ENCODE peak calls at places on chromosomes 4 and X, in six cellular contexts. P, U, E, V, D and H are unnamed samples.

GRCh38 chr4:112896326-112896892 is 153.0 kb upstream of the ANK2 start:
- DNase-seq in P (no peak), D (no peak), V (no peak), E (no peak), U (no peak), H (no peak)

GRCh38 chr4:101232074-101232776 is 115.1 kb downstream of the PPP3CA start:
- DNase-seq in U (no peak), P (no peak), D (no peak), V (no peak), E (peak), H (no peak)

GRCh38 chr4:38948551-38948950 is 80.9 kb downstream of the FAM114A1 start:
- DNase-seq in U (no peak), P (no peak), E (no peak), D (no peak), V (peak), H (no peak)

GRCh38 chrX:44675364-44676024 is 132.8 kb upstream of the FUNDC1 start:
- DNase-seq in U (peak), V (peak), D (no peak), P (peak), E (peak), H (no peak)

GRCh38 chrX:106566362-106566761 is 45.4 kb upstream of the RADX start:
- DNase-seq in V (no peak), E (no peak), P (no peak), D (no peak), U (no peak), H (no peak)

GRCh38 chr4:101169044-101170014 is 178.0 kb downstream of the PPP3CA start:
- DNase-seq in P (no peak), V (peak), E (peak), U (peak), D (peak), H (peak)

GRCh38 chr4:105329081-105329480 is 144.8 kb downstream of the PPA2 start:
- DNase-seq in E (no peak), V (no peak), U (no peak), P (no peak), D (no peak), H (no peak)

GRCh38 chrX:29662759-29663503 is 552.4 kb upstream of the MAGEB2 start:
- DNase-seq in P (peak), V (peak), D (peak), E (peak), U (no peak), H (peak)

GRCh38 chrX:134669378-134670098 is 11.3 kb upstream of the PLAC1 start:
- DNase-seq in V (no peak), E (peak), P (peak), U (no peak), D (no peak), H (no peak)

GRCh38 chrX:30215357-30215843 is at the start of gene MAGEB2:
- DNase-seq in U (peak), E (no peak), D (no peak), V (peak), P (no peak), H (no peak)

DNA sequence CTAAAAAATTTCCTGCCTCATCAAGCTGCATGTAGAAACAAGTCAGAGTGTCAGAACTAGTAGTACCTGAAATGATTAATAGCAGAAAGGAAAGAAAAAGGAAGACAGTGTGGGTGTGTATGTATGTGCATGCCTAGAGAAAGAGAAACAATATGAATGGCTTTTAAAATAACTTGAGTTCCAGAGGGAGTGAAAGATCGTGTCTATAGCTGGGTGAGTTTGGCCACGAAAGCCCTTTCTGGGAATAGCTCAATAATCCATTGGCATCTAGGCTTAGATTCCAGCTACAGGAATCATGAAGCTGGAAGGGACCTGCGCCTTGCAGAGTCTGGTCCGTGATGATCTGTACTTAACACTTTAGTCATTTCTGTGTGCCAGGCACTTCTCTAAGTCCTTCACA is 195.6 kb downstream of the RAPGEF2 start:
- DNase-seq in E (peak), D (no peak), P (no peak), U (no peak), V (no peak), H (no peak)
- TF ChIP-seq MYC in E (no peak), D (no peak), P (no peak), U (no peak), V (no peak), H (no peak)

GRCh38 chr4:153520227-153520626 is 54.1 kb downstream of the TMEM131L start:
- DNase-seq in U (no peak), V (no peak), E (no peak), D (no peak), P (no peak), H (no peak)

GRCh38 chr4:153521995-153522799 is 56.0 kb downstream of the TMEM131L start:
- DNase-seq in U (no peak), V (peak), D (peak), P (no peak), E (no peak), H (no peak)

GRCh38 chr4:153519677-153520076 is 53.5 kb downstream of the TMEM131L start:
- DNase-seq in P (no peak), E (no peak), V (peak), D (no peak), U (no peak), H (no peak)

GRCh38 chr4:153521467-153521866 is 55.3 kb downstream of the TMEM131L start:
- DNase-seq in V (no peak), P (no peak), E (no peak), D (peak), U (no peak), H (no peak)

GRCh38 chr4:153520871-153521329 is 54.7 kb downstream of the TMEM131L start:
- DNase-seq in V (peak), P (no peak), U (no peak), E (no peak), D (peak), H (no peak)
- TF ChIP-seq MYC in V (no peak), P (no peak), U (no peak), E (no peak), D (no peak), H (no peak)

GRCh38 chr4:169253904-169254303 is 16.9 kb downstream of the SH3RF1 start:
- DNase-seq in P (no peak), D (no peak), E (peak), V (no peak), U (no peak), H (no peak)

GRCh38 chr4:169254546-169254983 is 16.2 kb downstream of the SH3RF1 start:
- DNase-seq in P (no peak), U (no peak), E (peak), D (no peak), V (no peak), H (peak)

GRCh38 chr4:169252339-169253086 is 18.2 kb downstream of the SH3RF1 start:
- DNase-seq in E (peak), D (no peak), P (no peak), V (no peak), U (no peak), H (no peak)

GRCh38 chr4:169251291-169252235 is 19.2 kb downstream of the SH3RF1 start:
- DNase-seq in V (no peak), D (no peak), E (peak), U (no peak), P (peak), H (peak)

DNA sequence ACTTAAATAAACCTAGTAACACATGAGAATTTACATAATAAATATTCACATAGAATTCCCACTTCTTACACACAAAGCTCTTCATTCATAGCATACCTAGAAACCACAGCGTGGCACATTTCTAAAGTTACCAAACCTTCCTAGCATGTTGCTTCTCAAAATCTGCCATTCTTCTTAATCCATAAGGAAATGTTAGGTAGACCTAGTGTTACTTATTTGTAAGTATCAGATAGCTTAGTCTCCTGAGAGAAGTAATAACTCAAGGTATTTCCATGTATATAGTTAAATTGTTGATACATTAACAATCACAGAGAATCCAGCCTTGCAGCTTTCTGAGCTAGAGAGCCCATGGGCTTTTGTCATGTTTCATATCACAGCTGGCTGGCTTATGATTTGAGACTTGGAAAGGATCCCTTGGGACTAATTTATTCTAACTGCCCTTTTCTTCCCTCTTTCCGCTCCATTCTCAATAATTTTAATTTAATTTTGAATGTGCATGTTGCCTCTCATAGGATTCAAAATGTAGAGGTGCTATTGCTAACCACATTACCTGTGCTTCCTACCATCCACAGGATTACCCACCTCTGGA is 17.6 kb downstream of the SH3RF1 start:
- DNase-seq in E (peak), D (no peak), U (no peak), V (no peak), P (no peak), H (no peak)
- TF ChIP-seq MYC in E (no peak), D (no peak), U (no peak), V (no peak), P (no peak), H (no peak)

GRCh38 chrX:40085086-40085551 is 12.6 kb downstream of the BCOR start:
- DNase-seq in E (peak), P (no peak), D (no peak), U (no peak), V (no peak), H (no peak)
- TF ChIP-seq MYC in E (no peak), P (no peak), D (no peak), U (no peak), V (no peak), H (no peak)

GRCh38 chr4:184428787-184429186 is 45.6 kb downstream of the IRF2 start:
- DNase-seq in D (no peak), U (no peak), E (no peak), P (no peak), V (no peak), H (no peak)

GRCh38 chr4:184430163-184430562 is 44.2 kb downstream of the IRF2 start:
- DNase-seq in V (no peak), E (no peak), U (no peak), P (no peak), D (no peak), H (no peak)

GRCh38 chr4:184427093-184427492 is 47.3 kb downstream of the IRF2 start:
- DNase-seq in P (no peak), E (no peak), U (no peak), D (no peak), V (no peak), H (no peak)

GRCh38 chr4:184424993-184425758 is 49.2 kb downstream of the IRF2 start:
- DNase-seq in V (no peak), U (no peak), E (no peak), D (no peak), P (no peak), H (no peak)

GRCh38 chr4:184427687-184428086 is 46.7 kb downstream of the IRF2 start:
- DNase-seq in D (no peak), V (no peak), U (no peak), E (peak), P (no peak), H (no peak)
- TF ChIP-seq MYC in D (no peak), V (no peak), U (no peak), E (no peak), P (no peak), H (no peak)

DNA sequence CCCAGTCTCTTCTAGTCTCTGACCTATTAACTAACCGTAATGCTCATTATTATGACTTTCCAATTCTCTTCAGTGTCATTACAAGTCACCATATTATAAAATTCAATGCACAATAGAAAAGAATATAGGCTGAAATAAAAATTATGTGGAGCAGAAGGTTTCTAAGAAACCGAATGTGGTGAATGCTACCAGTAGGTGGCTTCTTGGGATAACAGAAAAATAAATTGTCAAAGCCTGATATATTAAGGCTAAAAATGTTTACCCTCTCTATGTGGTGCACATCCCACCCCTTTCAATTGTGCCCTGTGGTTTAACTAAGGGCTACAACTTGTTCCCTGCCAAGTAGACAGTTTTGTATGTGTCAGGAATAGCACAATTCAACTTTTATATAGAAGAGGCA is 624.6 kb upstream of the TECRL start:
- DNase-seq in P (no peak), U (no peak), E (no peak), D (no peak), V (no peak), H (no peak)
- TF ChIP-seq MYC in P (no peak), U (no peak), E (no peak), D (no peak), V (no peak), H (no peak)